ENCODE peak calls at places on chromosome X, in six cellular contexts. U, W, L, M, H and S are unnamed samples.
A peak's percentile ranks its signal among the peaks of the same experiment; 100 is the strongest.

GRCh38 chrX:43882294-43882681 is at the start of gene MAOB:
- DNase-seq in H (no peak), W (peak; percentile 2), L (no peak), U (no peak), M (peak; percentile 61), S (no peak)

GRCh38 chrX:150870487-150871340 is 27.8 kb downstream of the CD99L2 start:
- DNase-seq in H (peak; percentile 67), W (peak; percentile 33), U (peak; percentile 38), L (no peak), M (no peak), S (peak; percentile 40)

GRCh38 chrX:25737540-25737939 is 400.6 kb upstream of the MAGEB18 start:
- DNase-seq in M (no peak), U (peak; percentile 47), L (peak; percentile 15), H (no peak), W (no peak), S (no peak)

GRCh38 chrX:146907391-146908240 is 93.1 kb upstream of the CXorf51A start:
- DNase-seq in H (no peak), U (no peak), M (no peak), L (no peak), W (peak; percentile 0), S (no peak)

GRCh38 chrX:3161686-3162085 is 120.4 kb downstream of the ARSF start:
- DNase-seq in W (peak; percentile 54), L (no peak), H (peak; percentile 8), U (peak; percentile 59), M (no peak), S (no peak)

GRCh38 chrX:148381603-148382002 is 118.8 kb upstream of the AFF2 start:
- DNase-seq in W (no peak), U (no peak), L (no peak), H (no peak), M (no peak), S (no peak)

GRCh38 chrX:38937400-38937799 is 136.1 kb downstream of the MID1IP1 start:
- DNase-seq in M (no peak), U (no peak), W (peak; percentile 54), H (no peak), L (no peak), S (no peak)

GRCh38 chrX:1506916-1507315 is 30.1 kb downstream of the P2RY8 start:
- DNase-seq in M (no peak), L (no peak), U (no peak), H (no peak), W (no peak), S (no peak)

GRCh38 chrX:66872771-66873170 is 233.9 kb upstream of the EDA2R start:
- DNase-seq in L (no peak), W (no peak), M (no peak), H (no peak), U (no peak), S (no peak)

GRCh38 chrX:68488657-68489056 is 10.2 kb upstream of the YIPF6 start:
- DNase-seq in L (no peak), U (no peak), H (no peak), W (no peak), M (no peak), S (no peak)

GRCh38 chrX:131226591-131226990 is 62.5 kb downstream of the IGSF1 start:
- DNase-seq in U (no peak), L (no peak), M (no peak), W (no peak), H (no peak), S (no peak)

GRCh38 chrX:85375333-85375738 is 4.1 kb downstream of the POF1B start:
- DNase-seq in H (no peak), L (no peak), M (no peak), U (no peak), W (no peak), S (no peak)

GRCh38 chrX:41781500-41781899 is 57.5 kb downstream of the GPR82 start:
- DNase-seq in W (peak; percentile 61), L (no peak), H (peak; percentile 60), M (no peak), U (peak; percentile 56), S (peak; percentile 48)

GRCh38 chrX:12950851-12951589 is 23.9 kb upstream of the TMSB4X start:
- DNase-seq in L (no peak), U (no peak), M (no peak), H (no peak), W (no peak), S (peak; percentile 8)

GRCh38 chrX:69388526-69388925 is 115.6 kb upstream of the NALF2 start:
- DNase-seq in U (no peak), H (no peak), M (no peak), L (no peak), W (no peak), S (no peak)

GRCh38 chrX:18997916-18998315 is 14.0 kb upstream of the PHKA2 start:
- DNase-seq in U (no peak), H (no peak), W (peak; percentile 41), M (no peak), L (no peak), S (no peak)

GRCh38 chrX:111719426-111720210 is 38.6 kb downstream of the ALG13 start:
- DNase-seq in U (peak; percentile 16), W (peak; percentile 16), H (peak; percentile 14), M (no peak), L (no peak), S (peak; percentile 5)

GRCh38 chrX:56787734-56788152 is 58.7 kb downstream of the NBDY start:
- DNase-seq in U (no peak), L (no peak), W (no peak), M (no peak), H (no peak), S (no peak)

GRCh38 chrX:31508338-31508737 is 436.5 kb upstream of the FTHL17 start:
- DNase-seq in W (no peak), H (peak; percentile 81), L (peak; percentile 21), U (peak; percentile 60), M (no peak), S (peak; percentile 52)

GRCh38 chrX:97065066-97065465 is 181.4 kb downstream of the RPA4 start:
- DNase-seq in L (no peak), W (no peak), H (no peak), U (no peak), M (no peak), S (no peak)

GRCh38 chrX:100647095-100647494 is 3.1 kb downstream of the SRPX2 start:
- DNase-seq in H (peak; percentile 59), W (peak; percentile 71), U (no peak), M (no peak), L (no peak), S (peak; percentile 82)

GRCh38 chrX:16119353-16120220 is 3.8 kb upstream of the GRPR start:
- DNase-seq in W (no peak), M (no peak), L (no peak), U (no peak), H (no peak), S (no peak)

GRCh38 chrX:16125520-16126149 is 2.3 kb downstream of the GRPR start:
- DNase-seq in U (no peak), L (no peak), M (no peak), H (no peak), W (no peak), S (no peak)

GRCh38 chrX:16120431-16120830 is 2.9 kb upstream of the GRPR start:
- DNase-seq in W (no peak), M (no peak), H (no peak), U (no peak), L (no peak), S (no peak)

GRCh38 chrX:16123222-16123786 is at the start of gene GRPR:
- DNase-seq in M (peak; percentile 55), U (peak; percentile 92), L (peak; percentile 74), W (peak; percentile 85), H (peak; percentile 84), S (peak; percentile 85)

GRCh38 chrX:16124201-16124600 is 836 bp downstream of the GRPR start:
- DNase-seq in W (no peak), L (no peak), M (no peak), U (no peak), H (no peak), S (no peak)
- H3K4me3 ChIP-seq in W (no peak overlapping the region), L (no peak overlapping the region), M (no peak overlapping the region), U (no peak overlapping the region), H (no peak overlapping the region), S (no peak overlapping the region)

GRCh38 chrX:73131276-73131675 is 52.0 kb upstream of the PABPC1L2A start:
- DNase-seq in W (no peak), U (no peak), H (no peak), M (no peak), L (no peak), S (no peak)

GRCh38 chrX:73126240-73126639 is 46.9 kb upstream of the PABPC1L2A start:
- DNase-seq in H (no peak), U (no peak), W (no peak), M (no peak), L (no peak), S (no peak)

GRCh38 chrX:73131877-73132276 is 52.6 kb upstream of the PABPC1L2A start:
- DNase-seq in L (no peak), H (no peak), M (no peak), U (no peak), W (no peak), S (no peak)

DNA sequence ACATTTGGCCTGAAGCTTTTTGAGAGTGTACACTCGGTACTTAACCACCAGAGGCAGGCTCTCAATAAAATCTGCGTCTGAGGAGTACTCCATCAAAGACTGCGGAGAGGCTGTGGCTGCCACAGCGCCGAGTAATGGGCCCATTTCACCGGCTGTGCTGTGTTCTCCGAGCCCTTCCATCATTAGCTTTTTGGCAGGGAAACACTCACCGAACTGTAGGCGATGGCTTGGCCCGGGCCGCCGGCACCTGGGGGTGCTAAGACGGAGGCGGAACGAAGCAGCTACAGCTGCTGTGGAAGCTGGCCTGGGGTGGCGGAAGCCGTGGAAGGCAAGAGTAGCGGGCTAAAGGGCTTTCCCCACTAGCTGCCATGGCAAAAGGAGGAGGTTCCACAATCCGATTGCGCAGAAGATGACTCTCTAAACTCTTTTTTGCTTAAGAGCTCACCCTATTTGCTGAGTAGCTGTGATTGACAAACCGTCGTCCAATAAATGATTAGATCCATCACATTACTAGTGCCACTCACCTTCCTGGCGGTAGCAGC is 48.5 kb upstream of the PABPC1L2A start:
- DNase-seq in L (no peak), U (no peak), M (no peak), W (no peak), H (no peak), S (no peak)
- H3K4me3 ChIP-seq in L (no peak overlapping the region), U (no peak overlapping the region), M (peak overlapping the region; percentile 23), W (no peak overlapping the region), H (no peak overlapping the region), S (no peak overlapping the region)

DNA sequence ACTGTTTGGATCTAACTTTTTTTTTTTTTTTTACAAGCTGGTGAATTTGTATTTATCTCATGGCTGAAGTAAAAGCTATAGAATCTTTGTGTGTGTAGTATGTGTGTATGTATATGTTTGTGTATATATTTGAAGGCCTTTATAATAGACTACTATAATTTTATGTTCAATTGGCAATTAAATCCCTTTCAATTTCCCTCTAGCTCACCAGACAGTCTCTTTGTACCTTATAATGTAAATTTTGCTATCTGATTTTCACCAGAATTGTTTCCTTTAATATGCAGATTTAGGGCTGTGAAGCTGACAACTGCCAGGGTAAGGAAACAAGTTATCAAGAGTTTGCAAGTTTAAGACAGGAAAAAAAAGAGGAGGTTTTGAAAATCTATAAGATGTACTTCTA is 33.1 kb upstream of the MTMR8 start:
- DNase-seq in W (no peak), H (no peak), M (no peak), L (no peak), U (no peak), S (no peak)
- H3K4me3 ChIP-seq in W (no peak overlapping the region), H (no peak overlapping the region), M (no peak overlapping the region), L (no peak overlapping the region), U (no peak overlapping the region), S (no peak overlapping the region)

DNA sequence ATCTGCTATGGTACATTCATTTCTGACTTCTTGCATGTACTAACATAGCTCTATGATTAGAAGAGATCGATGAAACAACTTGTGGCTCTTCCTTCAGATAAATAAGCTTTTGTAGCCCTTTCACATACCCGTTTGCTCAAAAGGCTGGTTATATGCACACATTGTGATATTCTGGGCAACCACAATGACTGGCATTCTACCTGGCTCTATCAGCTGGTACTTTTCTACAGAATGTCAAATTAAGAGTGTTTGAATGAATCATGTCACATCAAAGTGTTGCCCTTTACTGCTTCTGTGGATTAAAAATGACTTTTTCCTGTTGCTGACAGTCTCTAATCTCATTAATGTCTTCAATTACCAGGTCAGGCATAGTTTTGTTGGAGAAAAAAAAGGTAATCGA is 11.6 kb downstream of the PGRMC1 start:
- DNase-seq in M (no peak), U (no peak), H (no peak), W (no peak), L (no peak), S (no peak)
- H3K4me3 ChIP-seq in M (no peak overlapping the region), U (no peak overlapping the region), H (no peak overlapping the region), W (no peak overlapping the region), L (no peak overlapping the region), S (no peak overlapping the region)